ENCODE peak calls at places on chromosomes 1 and 21, in ten cellular contexts. O is hippocampal formation; U is fibroblast of mammary gland; W is H7; G is small intestine; Q is stimulated activated CD8-positive, alpha-beta memory T cell treated with anti-CD3 and anti-CD28 coated beads, Interleukin-12 subunit alpha, Interleukin-12 subunit beta, amount 100 ng/mL, for 4 hours; P is pons; N is WTC11; K is aorta; A is IMR-90. H is an unnamed sample.

GRCh38 chr21:42381347-42381984 is 14.4 kb downstream of the TMPRSS3 start:
- DNase-seq in O (no peak), U (peak; percentile 13), W (peak; percentile 89), G (peak; percentile 90), Q (no peak), P (peak; percentile 3), N (peak; percentile 55), K (peak; percentile 50), A (peak; percentile 46), H (no peak)

GRCh38 chr1:207259391-207259790 is 62.1 kb upstream of the CD55 start:
- DNase-seq in O (no peak), U (peak; percentile 37), W (no peak), G (peak; percentile 80), Q (no peak), P (no peak), N (no peak), K (no peak), A (peak; percentile 19), H (no peak)

GRCh38 chr1:236143104-236143948 is 987 bp downstream of the GPR137B start:
- DNase-seq in O (peak; percentile 27), U (peak; percentile 74), W (peak; percentile 76), G (peak; percentile 35), Q (no peak), P (peak; percentile 21), N (no peak), K (no peak), A (peak; percentile 72), H (no peak)

GRCh38 chr1:81111818-81112217 is 688.9 kb upstream of the ADGRL2 start:
- DNase-seq in O (no peak), U (peak; percentile 69), W (no peak), G (no peak), Q (no peak), P (no peak), N (no peak), K (no peak), A (peak; percentile 75), H (no peak)

GRCh38 chr21:45590246-45590725 is 48.0 kb upstream of the SLC19A1 start:
- DNase-seq in O (no peak), U (peak; percentile 61), W (peak; percentile 99), G (peak; percentile 35), Q (no peak), P (no peak), N (peak; percentile 76), K (peak; percentile 84), A (peak; percentile 19), H (peak; percentile 83)

GRCh38 chr1:9406111-9406510 is 113.4 kb downstream of the SPSB1 start:
- DNase-seq in O (peak; percentile 3), U (no peak), W (no peak), G (no peak), Q (no peak), P (no peak), N (no peak), K (no peak), A (no peak), H (no peak)

GRCh38 chr1:104929280-104929679 is 1179.6 kb downstream of the AMY1C start:
- DNase-seq in O (no peak), U (no peak), W (no peak), G (no peak), Q (no peak), P (no peak), N (no peak), K (no peak), A (no peak), H (no peak)

GRCh38 chr1:226788965-226789364 is 49.9 kb upstream of the ITPKB start:
- DNase-seq in O (no peak), U (no peak), W (no peak), G (no peak), Q (no peak), P (no peak), N (no peak), K (no peak), A (no peak), H (no peak)

GRCh38 chr1:182056596-182057366 is 4.7 kb downstream of the ZNF648 start:
- DNase-seq in O (no peak), U (no peak), W (peak; percentile 44), G (no peak), Q (no peak), P (no peak), N (peak; percentile 36), K (no peak), A (no peak), H (no peak)

GRCh38 chr1:2540816-2541492 is 10.9 kb upstream of the HES5 start:
- DNase-seq in O (no peak), U (no peak), W (peak; percentile 92), G (no peak), Q (no peak), P (no peak), N (peak; percentile 49), K (no peak), A (no peak), H (no peak)

GRCh38 chr1:10850026-10850425 is 53.6 kb upstream of the CASZ1 start:
- DNase-seq in O (no peak), U (no peak), W (no peak), G (no peak), Q (no peak), P (no peak), N (no peak), K (no peak), A (no peak), H (no peak)

GRCh38 chr21:41932191-41932575 is 21.6 kb downstream of the C2CD2 start:
- DNase-seq in O (no peak), U (peak; percentile 93), W (no peak), G (no peak), Q (no peak), P (no peak), N (no peak), K (no peak), A (peak; percentile 88), H (no peak)

GRCh38 chr1:201598396-201598795 is 59.5 kb downstream of the NAV1 start:
- DNase-seq in O (no peak), U (no peak), W (no peak), G (no peak), Q (no peak), P (no peak), N (no peak), K (no peak), A (no peak), H (no peak)

GRCh38 chr1:196678510-196678884 is 26.7 kb downstream of the CFH start:
- DNase-seq in O (no peak), U (peak; percentile 44), W (no peak), G (no peak), Q (no peak), P (no peak), N (no peak), K (no peak), A (peak; percentile 81), H (no peak)

GRCh38 chr1:18929686-18930085 is 26.8 kb downstream of the IFFO2 start:
- DNase-seq in O (no peak), U (peak; percentile 76), W (no peak), G (no peak), Q (no peak), P (no peak), N (no peak), K (no peak), A (peak; percentile 83), H (no peak)

GRCh38 chr1:219529116-219529515 is 83.8 kb downstream of the ZC3H11B start:
- DNase-seq in O (no peak), U (no peak), W (no peak), G (no peak), Q (no peak), P (no peak), N (peak; percentile 31), K (no peak), A (no peak), H (no peak)

H was measured in sciatic nerve.